ENCODE peak calls at places on chromosomes 5 and 9, in four cellular contexts. T is iPS-NIHi11, Q is omental fat pad, E is mucosa of gallbladder. B is an unnamed sample.

GRCh38 chr9:89745601-89746376 is 141.0 kb downstream of the GADD45G start:
- DNase-seq in T (no peak), Q (no peak), E (no peak), B (no peak)

GRCh38 chr9:100170085-100170484 is 71.0 kb downstream of the INVS start:
- DNase-seq in T (no peak), Q (no peak), E (no peak), B (no peak)

GRCh38 chr5:22835630-22836029 is 17.5 kb downstream of the CDH12 start:
- DNase-seq in T (no peak), Q (no peak), E (no peak), B (no peak)

GRCh38 chr5:148005788-148006520 is 57.8 kb upstream of the SPINK5 start:
- DNase-seq in T (peak), Q (no peak), E (no peak), B (no peak)

GRCh38 chr5:102324714-102325113 is 28.6 kb upstream of the SLCO4C1 start:
- DNase-seq in T (no peak), Q (no peak), E (no peak), B (no peak)

GRCh38 chr5:174371600-174372094 is 326.1 kb downstream of the NSG2 start:
- DNase-seq in T (no peak), Q (no peak), E (no peak), B (no peak)

GRCh38 chr9:6450641-6451375 is 37.8 kb downstream of the UHRF2 start:
- DNase-seq in T (no peak), Q (no peak), E (no peak), B (no peak)

GRCh38 chr5:147973086-147973485 is 66.7 kb upstream of the C5orf46 start:
- DNase-seq in T (no peak), Q (no peak), E (no peak), B (no peak)

GRCh38 chr9:98287383-98287782 is 31.9 kb upstream of the TBC1D2 start:
- DNase-seq in T (peak), Q (no peak), E (no peak), B (no peak)

GRCh38 chr5:136686192-136686872 is 321.0 kb upstream of the TRPC7 start:
- DNase-seq in T (peak), Q (no peak), E (no peak), B (no peak)